ENCODE peak calls at places on chromosomes 16 and 17, in eight cellular contexts. M, Z, T, U, G, B, I and L are unnamed samples.

GRCh38 chr16:20826039-20826566 is 19.8 kb downstream of the REXO5 start:
- DNase-seq in M (no peak), T (no peak), I (no peak), B (no peak), G (no peak), U (no peak), Z (no peak), L (no peak)

GRCh38 chr17:6489016-6489550 is 44.8 kb downstream of the PIMREG start:
- DNase-seq in M (no peak), Z (no peak), U (no peak), I (no peak), B (no peak), T (no peak), G (no peak), L (no peak)

GRCh38 chr16:5504028-5504758 is 406.6 kb upstream of the EEF2KMT start:
- DNase-seq in M (no peak), G (no peak), T (no peak), U (peak; percentile 42), B (no peak), Z (no peak), I (peak; percentile 34), L (no peak)

GRCh38 chr17:61065263-61065773 is 334.3 kb upstream of the TBX2 start:
- DNase-seq in U (no peak), I (no peak), Z (no peak), G (no peak), M (no peak), T (no peak), B (no peak), L (no peak)

GRCh38 chr16:50616883-50617629 is 64.1 kb downstream of the SNX20 start:
- DNase-seq in M (no peak), Z (no peak), T (no peak), I (no peak), U (no peak), B (no peak), G (no peak), L (no peak)

GRCh38 chr17:57442914-57443571 is 186.7 kb downstream of the MSI2 start:
- DNase-seq in T (peak; percentile 19), I (no peak), B (peak; percentile 85), M (peak; percentile 20), Z (peak; percentile 39), U (no peak), G (no peak), L (no peak)

GRCh38 chr16:85649411-85649977 is 36.4 kb downstream of the GSE1 start:
- DNase-seq in B (no peak), T (no peak), G (no peak), M (no peak), U (no peak), I (no peak), Z (no peak), L (no peak)

GRCh38 chr17:10087333-10087732 is 111.1 kb downstream of the GAS7 start:
- DNase-seq in M (no peak), T (no peak), I (no peak), G (no peak), U (no peak), Z (no peak), B (peak; percentile 43), L (no peak)

GRCh38 chr17:57284583-57284982 is 28.3 kb downstream of the MSI2 start:
- DNase-seq in Z (no peak), T (no peak), M (no peak), U (no peak), B (no peak), I (no peak), G (no peak), L (no peak)

GRCh38 chr17:73360961-73361761 is 49.4 kb upstream of the CDC42EP4 start:
- DNase-seq in G (no peak), I (no peak), B (no peak), M (no peak), Z (no peak), U (no peak), T (no peak), L (no peak)

GRCh38 chr17:12727881-12728280 is 61.4 kb upstream of the ARHGAP44 start:
- DNase-seq in Z (no peak), T (no peak), G (no peak), B (no peak), M (no peak), U (no peak), I (no peak), L (no peak)